ENCODE peak calls at places on chromosome 20, in ten cellular contexts. One of them, this sample, is unnamed.

GRCh38 chr20:57526067-57526884 is 1.3 kb upstream of the CTCFL start:
- DNase-seq in H54: no peak
- DNase-seq in stimulated activated CD8-positive, alpha-beta memory T cell treated with anti-CD3 and anti-CD28 coated beads, Interleukin-7, amount 100 ng/mL, for 4 hours: no peak
- DNase-seq in right lobe of liver: peak
- DNase-seq in EL: peak
- DNase-seq in stimulated activated CD4-positive, alpha-beta T cell treated with anti-CD3 and anti-CD28 coated beads, Interleukin-4, amount 100 ng/mL, for 1 hour: peak
- DNase-seq in mesendoderm: peak
- DNase-seq in NCI-H2081: no peak
- DNase-seq in GM06990: no peak
- DNase-seq in pancreas: no peak
- DNase-seq in this sample: no peak

GRCh38 chr20:51860015-51860882 is 57.9 kb upstream of the SALL4 start:
- DNase-seq in H54: no peak
- DNase-seq in stimulated activated CD8-positive, alpha-beta memory T cell treated with anti-CD3 and anti-CD28 coated beads, Interleukin-7, amount 100 ng/mL, for 4 hours: no peak
- DNase-seq in right lobe of liver: no peak
- DNase-seq in EL: peak
- DNase-seq in stimulated activated CD4-positive, alpha-beta T cell treated with anti-CD3 and anti-CD28 coated beads, Interleukin-4, amount 100 ng/mL, for 1 hour: no peak
- DNase-seq in mesendoderm: no peak
- DNase-seq in NCI-H2081: no peak
- DNase-seq in GM06990: no peak
- DNase-seq in pancreas: no peak
- DNase-seq in this sample: no peak

GRCh38 chr20:24254480-24254879 is 214.9 kb upstream of the SYNDIG1 start:
- DNase-seq in H54: no peak
- DNase-seq in stimulated activated CD8-positive, alpha-beta memory T cell treated with anti-CD3 and anti-CD28 coated beads, Interleukin-7, amount 100 ng/mL, for 4 hours: no peak
- DNase-seq in right lobe of liver: no peak
- DNase-seq in EL: no peak
- DNase-seq in stimulated activated CD4-positive, alpha-beta T cell treated with anti-CD3 and anti-CD28 coated beads, Interleukin-4, amount 100 ng/mL, for 1 hour: no peak
- DNase-seq in mesendoderm: no peak
- DNase-seq in NCI-H2081: no peak
- DNase-seq in GM06990: no peak
- DNase-seq in pancreas: no peak
- DNase-seq in this sample: no peak

GRCh38 chr20:37343212-37343993 is 2.5 kb upstream of the SRC start:
- DNase-seq in H54: no peak
- DNase-seq in stimulated activated CD8-positive, alpha-beta memory T cell treated with anti-CD3 and anti-CD28 coated beads, Interleukin-7, amount 100 ng/mL, for 4 hours: no peak
- DNase-seq in right lobe of liver: no peak
- DNase-seq in EL: no peak
- DNase-seq in stimulated activated CD4-positive, alpha-beta T cell treated with anti-CD3 and anti-CD28 coated beads, Interleukin-4, amount 100 ng/mL, for 1 hour: no peak
- DNase-seq in mesendoderm: no peak
- DNase-seq in NCI-H2081: no peak
- DNase-seq in GM06990: no peak
- DNase-seq in pancreas: peak
- DNase-seq in this sample: no peak

GRCh38 chr20:18279231-18279630 is 9.1 kb upstream of the ZNF133 start:
- DNase-seq in H54: no peak
- DNase-seq in stimulated activated CD8-positive, alpha-beta memory T cell treated with anti-CD3 and anti-CD28 coated beads, Interleukin-7, amount 100 ng/mL, for 4 hours: no peak
- DNase-seq in right lobe of liver: no peak
- DNase-seq in EL: peak
- DNase-seq in stimulated activated CD4-positive, alpha-beta T cell treated with anti-CD3 and anti-CD28 coated beads, Interleukin-4, amount 100 ng/mL, for 1 hour: no peak
- DNase-seq in mesendoderm: no peak
- DNase-seq in NCI-H2081: no peak
- DNase-seq in GM06990: no peak
- DNase-seq in pancreas: no peak
- DNase-seq in this sample: no peak

GRCh38 chr20:39195495-39196129 is 233.5 kb downstream of the DHX35 start:
- DNase-seq in H54: no peak
- DNase-seq in stimulated activated CD8-positive, alpha-beta memory T cell treated with anti-CD3 and anti-CD28 coated beads, Interleukin-7, amount 100 ng/mL, for 4 hours: no peak
- DNase-seq in right lobe of liver: no peak
- DNase-seq in EL: no peak
- DNase-seq in stimulated activated CD4-positive, alpha-beta T cell treated with anti-CD3 and anti-CD28 coated beads, Interleukin-4, amount 100 ng/mL, for 1 hour: no peak
- DNase-seq in mesendoderm: peak
- DNase-seq in NCI-H2081: no peak
- DNase-seq in GM06990: no peak
- DNase-seq in pancreas: no peak
- DNase-seq in this sample: no peak

GRCh38 chr20:13790708-13791107 is 5.9 kb downstream of the NDUFAF5 start:
- DNase-seq in H54: no peak
- DNase-seq in stimulated activated CD8-positive, alpha-beta memory T cell treated with anti-CD3 and anti-CD28 coated beads, Interleukin-7, amount 100 ng/mL, for 4 hours: no peak
- DNase-seq in right lobe of liver: no peak
- DNase-seq in EL: no peak
- DNase-seq in stimulated activated CD4-positive, alpha-beta T cell treated with anti-CD3 and anti-CD28 coated beads, Interleukin-4, amount 100 ng/mL, for 1 hour: no peak
- DNase-seq in mesendoderm: no peak
- DNase-seq in NCI-H2081: no peak
- DNase-seq in GM06990: no peak
- DNase-seq in pancreas: no peak
- DNase-seq in this sample: no peak

GRCh38 chr20:11676618-11677289 is 240.9 kb upstream of the BTBD3 start:
- DNase-seq in H54: peak
- DNase-seq in stimulated activated CD8-positive, alpha-beta memory T cell treated with anti-CD3 and anti-CD28 coated beads, Interleukin-7, amount 100 ng/mL, for 4 hours: no peak
- DNase-seq in right lobe of liver: peak
- DNase-seq in EL: peak
- DNase-seq in stimulated activated CD4-positive, alpha-beta T cell treated with anti-CD3 and anti-CD28 coated beads, Interleukin-4, amount 100 ng/mL, for 1 hour: peak
- DNase-seq in mesendoderm: peak
- DNase-seq in NCI-H2081: peak
- DNase-seq in GM06990: no peak
- DNase-seq in pancreas: peak
- DNase-seq in this sample: no peak

GRCh38 chr20:10922941-10923340 is 249.1 kb upstream of the JAG1 start:
- DNase-seq in H54: no peak
- DNase-seq in stimulated activated CD8-positive, alpha-beta memory T cell treated with anti-CD3 and anti-CD28 coated beads, Interleukin-7, amount 100 ng/mL, for 4 hours: no peak
- DNase-seq in right lobe of liver: no peak
- DNase-seq in EL: peak
- DNase-seq in stimulated activated CD4-positive, alpha-beta T cell treated with anti-CD3 and anti-CD28 coated beads, Interleukin-4, amount 100 ng/mL, for 1 hour: no peak
- DNase-seq in mesendoderm: peak
- DNase-seq in NCI-H2081: no peak
- DNase-seq in GM06990: no peak
- DNase-seq in pancreas: no peak
- DNase-seq in this sample: no peak

GRCh38 chr20:52972965-52973819 is 1.0 kb downstream of the TSHZ2 start:
- DNase-seq in H54: no peak
- DNase-seq in stimulated activated CD8-positive, alpha-beta memory T cell treated with anti-CD3 and anti-CD28 coated beads, Interleukin-7, amount 100 ng/mL, for 4 hours: no peak
- DNase-seq in right lobe of liver: peak
- DNase-seq in EL: no peak
- DNase-seq in stimulated activated CD4-positive, alpha-beta T cell treated with anti-CD3 and anti-CD28 coated beads, Interleukin-4, amount 100 ng/mL, for 1 hour: peak
- DNase-seq in mesendoderm: peak
- DNase-seq in NCI-H2081: peak
- DNase-seq in GM06990: no peak
- DNase-seq in pancreas: peak
- DNase-seq in this sample: no peak

GRCh38 chr20:18466894-18467678 is at the start of the genes DZANK1 and POLR3F:
- DNase-seq in H54: peak
- DNase-seq in stimulated activated CD8-positive, alpha-beta memory T cell treated with anti-CD3 and anti-CD28 coated beads, Interleukin-7, amount 100 ng/mL, for 4 hours: peak
- DNase-seq in right lobe of liver: peak
- DNase-seq in EL: peak
- DNase-seq in stimulated activated CD4-positive, alpha-beta T cell treated with anti-CD3 and anti-CD28 coated beads, Interleukin-4, amount 100 ng/mL, for 1 hour: peak
- DNase-seq in mesendoderm: peak
- DNase-seq in NCI-H2081: peak
- DNase-seq in GM06990: peak
- DNase-seq in pancreas: peak
- DNase-seq in this sample: peak